ENCODE peak calls at places on chromosomes 13 and 19, in nine cellular contexts. V, N, K, I, Q, J, X, S and B are unnamed samples.
A peak's percentile ranks its signal among the peaks of the same experiment; 100 is the strongest.

GRCh38 chr19:47781590-47782318 is 3.3 kb downstream of the SELENOW start:
- DNase-seq in V (peak; percentile 64), N (no peak), K (no peak), I (peak; percentile 63), Q (peak; percentile 49), J (peak; percentile 72), X (peak; percentile 45), S (no peak), B (no peak)

GRCh38 chr13:24221007-24221406 is 60.5 kb downstream of the SPATA13 start:
- DNase-seq in V (peak; percentile 86), N (no peak), K (no peak), I (no peak), Q (no peak), J (no peak), X (no peak), S (no peak), B (no peak)

GRCh38 chr19:45659096-45659729 is 8.8 kb upstream of the GIPR start:
- DNase-seq in V (no peak), N (no peak), K (no peak), I (no peak), Q (no peak), J (no peak), X (no peak), S (no peak), B (no peak)

GRCh38 chr19:3950871-3951861 is 18.3 kb downstream of the NMRK2 start:
- DNase-seq in V (peak; percentile 49), N (no peak), K (peak; percentile 56), I (no peak), Q (no peak), J (peak; percentile 69), X (no peak), S (no peak), B (peak; percentile 81)

GRCh38 chr13:74250738-74251190 is 116.6 kb upstream of the KLF12 start:
- DNase-seq in V (no peak), N (no peak), K (no peak), I (no peak), Q (no peak), J (no peak), X (no peak), S (peak; percentile 75), B (no peak)

GRCh38 chr19:2097330-2098327 is 914 bp downstream of the IZUMO4 start:
- DNase-seq in V (peak; percentile 81), N (peak; percentile 23), K (no peak), I (peak; percentile 50), Q (no peak), J (no peak), X (no peak), S (no peak), B (no peak)

GRCh38 chr19:50311723-50312635 is 17.2 kb downstream of the KCNC3 start:
- DNase-seq in V (no peak), N (peak; percentile 82), K (no peak), I (no peak), Q (no peak), J (no peak), X (no peak), S (no peak), B (no peak)

GRCh38 chr13:112768795-112769411 is 79.1 kb downstream of the ATP11A start:
- DNase-seq in V (peak; percentile 34), N (no peak), K (no peak), I (no peak), Q (peak; percentile 77), J (no peak), X (no peak), S (no peak), B (no peak)

GRCh38 chr19:2260341-2260751 is 4.1 kb upstream of the JSRP1 start:
- DNase-seq in V (no peak), N (no peak), K (no peak), I (no peak), Q (no peak), J (no peak), X (no peak), S (no peak), B (no peak)

GRCh38 chr19:58009666-58010301 is 7.2 kb upstream of the ZNF606 start:
- DNase-seq in V (peak; percentile 84), N (peak; percentile 71), K (peak; percentile 62), I (peak; percentile 92), Q (peak; percentile 59), J (peak; percentile 83), X (peak; percentile 90), S (peak; percentile 63), B (peak; percentile 80)

GRCh38 chr19:41795031-41795461 is 1.3 kb upstream of the CEACAM3 start:
- DNase-seq in V (peak; percentile 69), N (peak; percentile 57), K (peak; percentile 70), I (no peak), Q (peak; percentile 70), J (no peak), X (no peak), S (peak; percentile 16), B (no peak)

GRCh38 chr19:53951947-53952346 is 10.8 kb upstream of the CACNG8 start:
- DNase-seq in V (no peak), N (no peak), K (no peak), I (no peak), Q (no peak), J (no peak), X (no peak), S (no peak), B (no peak)

GRCh38 chr19:38375748-38376147 is 1.4 kb downstream of the PSMD8 start:
- DNase-seq in V (no peak), N (peak; percentile 1), K (no peak), I (no peak), Q (no peak), J (no peak), X (no peak), S (peak; percentile 20), B (no peak)

GRCh38 chr19:32809254-32809653 is 60.3 kb downstream of the SLC7A9 start:
- DNase-seq in V (no peak), N (no peak), K (no peak), I (no peak), Q (no peak), J (no peak), X (no peak), S (no peak), B (peak; percentile 47)

GRCh38 chr13:42539670-42540069 is 34.3 kb upstream of the TNFSF11 start:
- DNase-seq in V (no peak), N (no peak), K (no peak), I (no peak), Q (no peak), J (no peak), X (no peak), S (no peak), B (no peak)

GRCh38 chr19:50460161-50460765 is 16.0 kb upstream of the EMC10 start:
- DNase-seq in V (no peak), N (no peak), K (no peak), I (no peak), Q (no peak), J (no peak), X (no peak), S (peak; percentile 50), B (no peak)

DNA sequence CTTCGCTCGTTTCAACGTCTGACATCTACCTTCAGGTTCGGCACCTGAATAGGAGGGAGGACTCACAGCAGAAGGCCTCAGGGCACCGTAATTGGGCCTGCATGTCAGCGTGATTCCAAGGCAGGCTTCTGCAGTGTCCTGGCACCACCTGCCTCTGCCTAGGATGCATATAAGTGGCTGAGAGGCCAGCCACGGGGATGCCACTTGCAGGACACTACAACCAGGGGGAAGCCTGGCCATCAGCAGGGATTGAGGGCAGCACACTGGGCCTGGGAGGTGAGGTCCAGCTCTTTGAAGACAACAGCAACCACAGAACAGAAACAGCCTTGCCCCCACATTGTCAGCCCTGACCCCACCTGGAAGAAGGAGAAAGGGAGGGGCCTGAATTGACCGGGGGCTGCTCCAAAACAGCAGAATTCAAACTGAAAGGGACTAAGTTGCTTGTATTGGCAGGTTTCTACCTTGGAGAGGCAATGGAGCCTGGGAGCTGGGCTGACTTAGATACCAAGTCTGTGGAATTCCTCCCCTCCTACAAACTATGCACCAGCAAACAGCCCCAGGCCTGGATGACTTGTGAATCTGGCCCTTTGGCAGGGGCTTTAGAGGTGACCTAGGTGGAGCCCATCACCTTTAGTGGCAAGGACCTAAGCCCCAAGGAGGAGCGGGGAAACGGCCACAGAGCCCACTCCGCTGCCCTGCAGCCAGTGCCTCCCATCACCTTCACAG is 34.1 kb upstream of the POMP start:
- DNase-seq in V (no peak), N (no peak), K (no peak), I (no peak), Q (no peak), J (no peak), X (no peak), S (no peak), B (no peak)
- H3K4me3 ChIP-seq in V (no peak overlapping the region), N (no peak overlapping the region), K (no peak overlapping the region), I (no peak overlapping the region), Q (no peak overlapping the region), J (no peak overlapping the region), X (no peak overlapping the region), S (no peak overlapping the region), B (no peak overlapping the region)

DNA sequence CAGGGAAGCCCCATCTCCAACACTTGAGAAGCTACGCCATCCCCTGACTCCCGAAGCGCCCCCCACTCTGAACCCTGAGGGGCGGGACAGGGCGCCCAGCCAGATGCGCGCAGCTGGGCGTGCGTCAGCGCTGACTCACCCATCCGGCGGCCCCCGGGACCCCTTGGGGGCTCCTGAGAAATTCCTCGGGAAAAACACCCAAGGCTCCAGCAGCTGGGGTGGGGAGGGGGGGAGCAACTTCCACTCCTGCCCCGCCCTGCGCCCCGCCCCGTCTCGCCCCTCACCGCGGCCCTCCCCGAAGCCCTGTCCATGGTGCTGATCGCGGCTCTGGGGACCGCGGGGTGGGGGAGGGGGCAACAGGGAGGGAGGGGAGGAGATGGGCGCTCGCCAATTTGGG is 1.0 kb downstream of the COL5A3 start:
- DNase-seq in V (peak; percentile 58), N (peak; percentile 89), K (peak; percentile 61), I (peak; percentile 80), Q (peak; percentile 32), J (peak; percentile 80), X (peak; percentile 27), S (peak; percentile 92), B (no peak)
- H3K27ac ChIP-seq in V (peak overlapping the region; percentile 33), N (no peak overlapping the region), K (no peak overlapping the region), I (peak overlapping the region; percentile 83), Q (no peak overlapping the region), J (peak overlapping the region; percentile 79), X (peak overlapping the region; percentile 77), S (peak overlapping the region; percentile 23), B (peak overlapping the region; percentile 42)

DNA sequence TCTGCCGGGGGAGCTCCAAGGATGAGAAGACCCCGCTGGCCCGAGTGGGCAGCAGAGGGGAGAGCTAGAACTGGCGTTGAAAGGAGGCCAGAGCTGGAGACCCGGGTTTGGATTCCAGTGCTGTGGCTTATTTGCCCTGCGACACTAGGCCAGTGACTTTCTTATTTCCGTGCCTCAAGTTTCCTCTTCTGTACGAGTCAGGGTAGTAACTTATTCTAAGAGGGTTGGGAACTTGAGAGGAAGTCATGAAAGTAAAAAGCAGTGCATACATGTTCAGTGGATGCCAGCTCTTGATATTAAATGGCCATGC is 670 bp downstream of the FAM32A start:
- DNase-seq in V (no peak), N (no peak), K (no peak), I (no peak), Q (no peak), J (peak; percentile 69), X (no peak), S (no peak), B (no peak)
- TF ChIP-seq CTCF in V (peak; percentile 15), N (no peak), K (no peak), I (no peak), Q (no peak), J (no peak), X (no peak), S (peak; percentile 52), B (no peak)

DNA sequence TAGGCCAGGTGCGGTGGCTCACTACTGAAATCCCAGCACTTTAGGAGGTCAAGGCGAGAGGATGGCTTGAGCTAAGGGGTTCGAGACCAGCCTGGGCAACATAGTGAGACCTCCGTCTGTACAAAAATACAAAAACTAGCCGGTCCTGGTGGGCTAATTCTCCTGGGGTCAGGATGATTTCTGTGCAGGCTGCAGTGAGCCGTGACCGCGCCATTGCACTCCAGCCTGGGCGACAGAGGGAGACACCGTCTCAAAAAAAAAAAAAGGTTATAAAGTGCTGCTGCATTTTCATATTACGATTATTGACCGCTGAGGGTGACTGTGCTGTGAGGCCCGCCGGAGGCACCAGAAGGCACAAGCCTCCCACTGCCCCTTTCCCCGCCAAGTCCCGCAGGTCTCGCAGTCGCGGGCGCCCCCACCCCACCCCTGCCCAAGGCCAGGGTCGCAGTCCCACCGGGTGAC is 477 bp upstream of the PLEKHF1 start:
- DNase-seq in V (no peak), N (no peak), K (no peak), I (no peak), Q (no peak), J (no peak), X (no peak), S (no peak), B (no peak)
- H3K4me3 ChIP-seq in V (peak overlapping the region; percentile 65), N (peak overlapping the region; percentile 67), K (peak overlapping the region; percentile 91), I (peak overlapping the region; percentile 88), Q (peak overlapping the region; percentile 43), J (peak overlapping the region; percentile 75), X (peak overlapping the region; percentile 98), S (peak overlapping the region; percentile 45), B (peak overlapping the region; percentile 92)